ENCODE peak calls at places on chromosome 18, in ten cellular contexts. F is aorta; O is MM.1S; L is psoas muscle; T is right cardiac atrium; G is tibial nerve; H is stomach; Y is endodermal cell; S is lower lobe of right lung; E is CD4-positive, CD25-positive, alpha-beta regulatory T cell. X is an unnamed sample.

GRCh38 chr18:75823376-75823950 is 396.0 kb upstream of the SMIM21 start:
- DNase-seq in S (no peak), G (no peak), T (no peak), O (no peak), Y (peak; percentile 17), H (no peak), L (no peak), F (no peak), E (no peak), X (no peak)

GRCh38 chr18:13464432-13465125 is 246.0 kb downstream of the LDLRAD4 start:
- DNase-seq in S (peak; percentile 70), T (peak; percentile 71), Y (peak; percentile 33), L (peak; percentile 46), F (peak; percentile 76), O (peak; percentile 53), G (no peak), H (peak; percentile 39), E (peak; percentile 86), X (peak; percentile 69)

GRCh38 chr18:13614701-13615288 is 111.6 kb downstream of the FAM210A start:
- DNase-seq in L (peak; percentile 42), G (no peak), O (no peak), S (no peak), F (no peak), E (peak; percentile 83), Y (no peak), T (peak; percentile 72), H (no peak), X (no peak)

GRCh38 chr18:54774971-54775665 is 53.2 kb upstream of the RAB27B start:
- DNase-seq in G (no peak), L (no peak), H (no peak), Y (no peak), T (no peak), E (no peak), F (no peak), S (no peak), O (no peak), X (no peak)

GRCh38 chr18:70082430-70082829 is 123.1 kb downstream of the RTTN start:
- DNase-seq in E (no peak), G (no peak), O (no peak), S (no peak), Y (no peak), T (no peak), L (no peak), F (no peak), H (no peak), X (no peak)

GRCh38 chr18:35736696-35737095 is 155.2 kb downstream of the GALNT1 start:
- DNase-seq in Y (no peak), S (no peak), O (no peak), L (no peak), H (no peak), T (no peak), F (no peak), G (no peak), E (no peak), X (no peak)

GRCh38 chr18:57008001-57008686 is 138.7 kb upstream of the BOD1L2 start:
- DNase-seq in L (no peak), Y (no peak), S (no peak), O (no peak), H (no peak), F (peak; percentile 44), G (no peak), E (no peak), T (no peak), X (no peak)

GRCh38 chr18:35362531-35362930 is 14.6 kb downstream of the ZNF396 start:
- DNase-seq in T (no peak), H (no peak), E (no peak), S (no peak), F (no peak), O (no peak), Y (no peak), L (no peak), G (no peak), X (no peak)

GRCh38 chr18:57747809-57748680 is 55.1 kb downstream of the ATP8B1 start:
- DNase-seq in S (no peak), G (no peak), F (no peak), O (no peak), Y (no peak), L (no peak), T (no peak), H (no peak), E (no peak), X (no peak)

GRCh38 chr18:9673296-9674251 is 34.5 kb upstream of the RAB31 start:
- DNase-seq in O (peak; percentile 82), L (no peak), E (peak; percentile 47), H (peak; percentile 74), Y (peak; percentile 69), T (no peak), F (no peak), G (no peak), S (peak; percentile 75), X (no peak)

GRCh38 chr18:39796413-39796812 is 2158.6 kb upstream of the PIK3C3 start:
- DNase-seq in G (no peak), S (no peak), O (peak; percentile 61), L (no peak), Y (no peak), E (no peak), F (no peak), H (no peak), T (no peak), X (no peak)

GRCh38 chr18:22337311-22337710 is 80.4 kb downstream of the CTAGE1 start:
- DNase-seq in H (no peak), G (no peak), S (no peak), Y (no peak), L (no peak), E (no peak), F (no peak), O (no peak), T (no peak), X (no peak)

GRCh38 chr18:58697131-58697530 is 25.9 kb downstream of the MALT1 start:
- DNase-seq in G (no peak), L (no peak), S (no peak), E (peak; percentile 75), H (no peak), F (no peak), T (no peak), O (no peak), Y (no peak), X (no peak)

GRCh38 chr18:5294618-5295230 is 802 bp downstream of the ZBTB14 start:
- DNase-seq in G (no peak), L (peak; percentile 58), Y (peak; percentile 83), E (peak; percentile 82), S (peak; percentile 76), T (peak; percentile 63), O (peak; percentile 72), F (peak; percentile 79), H (peak; percentile 56), X (peak; percentile 60)

GRCh38 chr18:62810682-62811081 is 95.3 kb downstream of the PHLPP1 start:
- DNase-seq in F (no peak), E (no peak), S (no peak), H (no peak), T (no peak), O (no peak), L (no peak), Y (no peak), G (no peak), X (no peak)

GRCh38 chr18:62814114-62814759 is 98.9 kb downstream of the PHLPP1 start:
- DNase-seq in F (no peak), G (no peak), E (no peak), T (no peak), O (no peak), S (no peak), Y (no peak), H (no peak), L (no peak), X (no peak)

GRCh38 chr18:62812891-62813290 is 97.5 kb downstream of the PHLPP1 start:
- DNase-seq in L (no peak), H (no peak), F (no peak), E (no peak), Y (no peak), S (no peak), O (no peak), T (no peak), G (no peak), X (no peak)

GRCh38 chr18:62811674-62812073 is 96.3 kb downstream of the PHLPP1 start:
- DNase-seq in E (no peak), F (no peak), H (no peak), L (no peak), Y (no peak), S (no peak), G (no peak), O (no peak), T (no peak), X (no peak)

DNA sequence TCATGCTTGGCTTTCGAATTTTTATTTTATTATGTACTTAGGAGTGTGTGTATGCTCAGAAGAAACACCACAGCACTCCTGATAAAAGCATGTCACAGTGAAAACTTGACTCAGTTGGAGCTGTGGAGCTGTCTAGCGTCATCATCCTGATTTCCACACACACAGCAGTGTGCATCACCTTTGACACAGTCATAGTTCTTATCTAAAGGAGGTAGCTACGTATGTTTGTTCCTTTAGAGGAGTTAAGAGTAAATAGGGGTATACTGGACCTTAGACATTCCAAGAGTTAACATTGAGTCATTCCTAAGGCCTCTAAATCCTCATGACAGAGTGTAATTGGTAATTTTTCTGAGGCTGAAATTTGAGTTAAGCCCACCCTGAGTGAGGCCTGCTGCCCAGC is 96.9 kb downstream of the PHLPP1 start:
- DNase-seq in O (no peak), T (no peak), S (no peak), E (no peak), Y (no peak), L (no peak), G (no peak), F (no peak), H (no peak), X (no peak)
- H3K4me1 ChIP-seq in O (peaks cover 6% of the 10 kb centered on the region), T (peaks cover 2% of the 10 kb centered on the region), S (no peaks in the 10 kb centered on the region), E (no peaks in the 10 kb centered on the region), Y (no peaks in the 10 kb centered on the region), L (no peaks in the 10 kb centered on the region), G (peaks cover 18% of the 10 kb centered on the region), F (no peaks in the 10 kb centered on the region), H (peaks cover 12% of the 10 kb centered on the region), X (no peaks in the 10 kb centered on the region)

DNA sequence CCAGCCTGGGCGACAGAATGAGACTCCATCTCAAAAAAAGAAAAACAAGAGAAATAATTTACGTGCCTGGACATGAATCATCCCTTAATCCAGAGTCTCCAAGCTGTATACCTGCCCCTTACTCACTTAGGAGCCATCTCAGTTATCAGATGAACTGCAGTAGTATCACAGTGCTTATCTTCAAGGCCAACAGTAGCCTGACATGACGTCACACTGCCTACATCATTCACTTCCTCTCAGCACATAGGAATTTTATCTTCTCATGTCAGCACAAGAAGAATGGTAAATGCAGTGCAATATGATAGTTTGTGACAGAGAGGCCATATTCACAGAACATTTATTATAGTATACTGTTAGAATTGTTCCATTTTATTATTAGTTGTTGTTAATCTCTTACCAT is 216.6 kb downstream of the SS18 start:
- DNase-seq in G (no peak), Y (no peak), S (no peak), F (no peak), T (no peak), E (no peak), L (no peak), O (no peak), H (no peak), X (no peak)
- H3K4me1 ChIP-seq in G (no peaks in the 10 kb centered on the region), Y (no peaks in the 10 kb centered on the region), S (no peaks in the 10 kb centered on the region), F (no peaks in the 10 kb centered on the region), T (no peaks in the 10 kb centered on the region), E (no peaks in the 10 kb centered on the region), L (no peaks in the 10 kb centered on the region), O (no peaks in the 10 kb centered on the region), H (no peaks in the 10 kb centered on the region), X (no peaks in the 10 kb centered on the region)

GRCh38 chr18:51197661-51198424 is at the start of gene MEX3C:
- DNase-seq in O (peak; percentile 99), S (peak; percentile 99), H (peak; percentile 99), E (peak; percentile 99), G (peak; percentile 99), F (peak; percentile 100), T (peak; percentile 99), L (peak; percentile 99), Y (peak; percentile 100), X (peak; percentile 99)
- H3K4me1 ChIP-seq in O (peaks cover 8% of the 10 kb centered on the region), S (peaks cover 26% of the 10 kb centered on the region), H (peaks cover 30% of the 10 kb centered on the region), E (peaks cover 28% of the 10 kb centered on the region), G (peaks cover 32% of the 10 kb centered on the region), F (no peaks in the 10 kb centered on the region), T (peaks cover 2% of the 10 kb centered on the region), L (peaks cover 26% of the 10 kb centered on the region), Y (no peaks in the 10 kb centered on the region), X (peaks cover 16% of the 10 kb centered on the region)

GRCh38 chr18:48838921-48839818 is 111.6 kb downstream of the SMAD7 start:
- DNase-seq in S (peak; percentile 43), G (no peak), O (no peak), E (no peak), Y (no peak), H (no peak), F (peak; percentile 68), L (no peak), T (peak; percentile 31), X (no peak)
- H3K4me1 ChIP-seq in S (peaks cover 69% of the 10 kb centered on the region), G (peaks cover 42% of the 10 kb centered on the region), O (peaks cover 15% of the 10 kb centered on the region), E (peaks cover 49% of the 10 kb centered on the region), Y (peaks cover 25% of the 10 kb centered on the region), H (peaks cover 41% of the 10 kb centered on the region), F (no peaks in the 10 kb centered on the region), L (peaks cover 29% of the 10 kb centered on the region), T (peaks cover 17% of the 10 kb centered on the region), X (peaks cover 97% of the 10 kb centered on the region)

X was measured in effector memory CD4-positive, alpha-beta T cell.